ENCODE peak calls at places on chromosome 12, in eight cellular contexts. S is transverse colon, K is IMR-90, M is sigmoid colon, B is GM12878, Q is testis, W is esophagus squamous epithelium, V is K562. H is an unnamed sample.

GRCh38 chr12:58757422-58757821 is 162.9 kb downstream of the LRIG3 start:
- DNase-seq in V (no peak), M (no peak), S (no peak), K (peak), Q (no peak), W (no peak), B (no peak), H (no peak)

GRCh38 chr12:65858831-65859230 is 34.5 kb downstream of the HMGA2 start:
- DNase-seq in Q (no peak), K (peak), M (no peak), S (no peak), B (no peak), V (no peak), W (no peak), H (no peak)

GRCh38 chr12:67618303-67618702 is 30.2 kb upstream of the DYRK2 start:
- DNase-seq in M (no peak), W (no peak), K (no peak), V (no peak), S (no peak), B (no peak), Q (no peak), H (no peak)

GRCh38 chr12:87988534-87988933 is 40.7 kb downstream of the C12orf50 start:
- DNase-seq in K (no peak), V (no peak), S (no peak), Q (no peak), B (no peak), W (no peak), M (no peak), H (no peak)

GRCh38 chr12:52180971-52181628 is 10.7 kb downstream of the KRT80 start:
- DNase-seq in S (no peak), M (no peak), B (no peak), Q (no peak), V (no peak), W (no peak), K (peak), H (no peak)

GRCh38 chr12:19030180-19030579 is 99.4 kb upstream of the PLEKHA5 start:
- DNase-seq in W (no peak), Q (no peak), V (no peak), S (no peak), K (no peak), M (no peak), B (no peak), H (no peak)

GRCh38 chr12:105288311-105288996 is 42.0 kb upstream of the C12orf75 start:
- DNase-seq in M (no peak), W (no peak), B (no peak), K (no peak), Q (no peak), S (no peak), V (no peak), H (no peak)

GRCh38 chr12:52212701-52213540 is 20.1 kb upstream of the KRT7 start:
- DNase-seq in Q (no peak), B (no peak), V (no peak), W (no peak), K (no peak), S (no peak), M (peak), H (no peak)

GRCh38 chr12:84840356-84840755 is 72.2 kb downstream of the SLC6A15 start:
- DNase-seq in B (no peak), V (no peak), W (no peak), M (no peak), S (no peak), Q (no peak), K (no peak), H (no peak)

GRCh38 chr12:75548879-75549278 is 37.5 kb upstream of the KRR1 start:
- DNase-seq in Q (no peak), M (no peak), S (no peak), B (no peak), K (no peak), V (no peak), W (no peak), H (no peak)

GRCh38 chr12:6056406-6057211 is 67.9 kb downstream of the VWF start:
- DNase-seq in B (no peak), Q (no peak), K (no peak), S (no peak), M (no peak), W (no peak), V (peak), H (no peak)

GRCh38 chr12:21526721-21527345 is 737 bp downstream of the SPX start:
- DNase-seq in Q (no peak), K (no peak), V (no peak), S (no peak), M (no peak), W (no peak), B (no peak), H (no peak)

GRCh38 chr12:105072888-105073488 is 11.3 kb downstream of the ALDH1L2 start:
- DNase-seq in K (no peak), S (no peak), W (no peak), M (no peak), Q (no peak), V (no peak), B (no peak), H (no peak)

GRCh38 chr12:89084751-89085150 is 267.6 kb downstream of the DUSP6 start:
- DNase-seq in V (no peak), M (no peak), Q (no peak), S (no peak), K (peak), W (no peak), B (no peak), H (no peak)

GRCh38 chr12:45309826-45310626 is 94.1 kb downstream of the ANO6 start:
- DNase-seq in B (no peak), K (peak), V (no peak), Q (no peak), M (no peak), W (no peak), S (no peak), H (no peak)

GRCh38 chr12:41932470-41932991 is 212.1 kb downstream of the GXYLT1 start:
- DNase-seq in K (no peak), M (peak), B (no peak), V (peak), Q (peak), W (peak), S (peak), H (peak)

GRCh38 chr12:13817131-13817530 is 164.3 kb downstream of the GRIN2B start:
- DNase-seq in K (no peak), W (no peak), V (no peak), Q (no peak), B (no peak), S (no peak), M (no peak), H (no peak)

GRCh38 chr12:52020539-52021336 is 14.0 kb downstream of the TAMALIN start:
- DNase-seq in S (peak), V (peak), B (no peak), W (no peak), M (peak), Q (peak), K (peak), H (no peak)

GRCh38 chr12:102533483-102533882 is 53.1 kb upstream of the IGF1 start:
- DNase-seq in V (no peak), S (no peak), K (no peak), M (no peak), B (no peak), Q (no peak), W (no peak), H (no peak)

GRCh38 chr12:123126294-123127144 is 24.4 kb downstream of the PITPNM2 start:
- DNase-seq in Q (no peak), W (no peak), B (no peak), V (peak), M (peak), K (peak), S (no peak), H (peak)

GRCh38 chr12:56029166-56029519 is 8.3 kb downstream of the IKZF4 start:
- DNase-seq in S (no peak), W (no peak), V (no peak), K (peak), Q (no peak), M (no peak), B (no peak), H (no peak)

GRCh38 chr12:90826031-90826430 is 128.9 kb downstream of the CCER1 start:
- DNase-seq in S (no peak), M (no peak), B (no peak), W (no peak), Q (no peak), K (no peak), V (no peak), H (no peak)

GRCh38 chr12:130288201-130288600 is 49.5 kb upstream of the PIWIL1 start:
- DNase-seq in K (no peak), B (no peak), Q (no peak), S (no peak), W (no peak), V (no peak), M (no peak), H (no peak)

GRCh38 chr12:119695034-119695433 is 27.1 kb downstream of the PRKAB1 start:
- DNase-seq in K (no peak), Q (no peak), M (no peak), S (no peak), W (no peak), B (no peak), V (peak), H (no peak)

GRCh38 chr12:77571127-77571526 is 259.6 kb upstream of the NAV3 start:
- DNase-seq in W (no peak), M (no peak), V (no peak), Q (no peak), S (no peak), B (no peak), K (peak), H (no peak)

GRCh38 chr12:13000935-13001724 is 1.1 kb upstream of the HEBP1 start:
- DNase-seq in S (peak), Q (peak), M (peak), K (peak), W (peak), V (peak), B (no peak), H (peak)

GRCh38 chr12:110965574-110965973 is 45.2 kb upstream of the MYL2 start:
- DNase-seq in K (no peak), S (no peak), W (no peak), V (peak), B (no peak), Q (peak), M (no peak), H (no peak)

GRCh38 chr12:46005151-46005797 is 14.9 kb upstream of the SCAF11 start:
- DNase-seq in Q (no peak), B (no peak), S (no peak), K (peak), W (no peak), V (no peak), M (no peak), H (no peak)

GRCh38 chr12:26196424-26196722 is 1.0 kb downstream of the SSPN start:
- DNase-seq in B (no peak), S (no peak), V (no peak), W (no peak), K (peak), Q (peak), M (no peak), H (no peak)

GRCh38 chr12:100716949-100717732 is 77.4 kb upstream of the ANO4 start:
- DNase-seq in S (no peak), V (no peak), B (no peak), K (no peak), W (no peak), Q (no peak), M (no peak), H (no peak)

GRCh38 chr12:122641976-122642375 is 61.2 kb downstream of the HCAR2 start:
- DNase-seq in V (no peak), Q (no peak), M (no peak), W (no peak), S (no peak), K (peak), B (no peak), H (no peak)

GRCh38 chr12:89450922-89451321 is 73.7 kb downstream of the GALNT4 start:
- DNase-seq in K (peak), M (no peak), V (no peak), S (no peak), Q (no peak), B (no peak), W (no peak), H (no peak)

GRCh38 chr12:99959549-99960170 is 25.1 kb downstream of the ANKS1B start:
- DNase-seq in K (no peak), S (no peak), W (no peak), M (no peak), V (no peak), Q (no peak), B (no peak), H (no peak)

GRCh38 chr12:5379737-5380496 is 52.0 kb upstream of the NTF3 start:
- DNase-seq in K (no peak), B (peak), M (no peak), Q (no peak), V (no peak), W (no peak), S (no peak), H (no peak)

GRCh38 chr12:95591731-95592130 is 40.5 kb upstream of the USP44 start:
- DNase-seq in Q (no peak), V (no peak), B (no peak), M (no peak), S (no peak), K (peak), W (no peak), H (no peak)

GRCh38 chr12:64798165-64798564 is 26.3 kb upstream of the TBC1D30 start:
- DNase-seq in K (no peak), B (no peak), M (no peak), Q (no peak), W (no peak), S (no peak), V (no peak), H (no peak)

GRCh38 chr12:46160081-46160980 is 108.5 kb downstream of the SLC38A1 start:
- DNase-seq in B (no peak), M (peak), S (no peak), Q (peak), V (no peak), W (no peak), K (peak), H (peak)

GRCh38 chr12:54579258-54579657 is 9.2 kb downstream of the PPP1R1A start:
- DNase-seq in K (no peak), S (no peak), B (no peak), V (no peak), M (no peak), W (no peak), Q (no peak), H (no peak)
- H3K27ac ChIP-seq in K (no peak), S (no peak), B (no peak), V (no peak), M (no peak), W (no peak), Q (no peak), H (no peak)

GRCh38 chr12:53601296-53601847 is 24.8 kb downstream of the ATF7 start:
- DNase-seq in Q (no peak), W (no peak), B (no peak), K (no peak), M (no peak), V (no peak), S (no peak), H (no peak)
- TF ChIP-seq CTCF in Q (no peak), W (no peak), B (no peak), K (no peak), M (no peak), V (no peak), S (no peak), H (no peak)

GRCh38 chr12:9113987-9114309 is 1.8 kb downstream of the A2M start:
- DNase-seq in S (no peak), V (no peak), M (no peak), B (no peak), Q (no peak), W (no peak), K (no peak), H (no peak)
- TF ChIP-seq POLR2A in S (no peak), V (no peak), M (no peak), B (no peak), Q (no peak), W (no peak), K (no peak), H (no peak)

DNA sequence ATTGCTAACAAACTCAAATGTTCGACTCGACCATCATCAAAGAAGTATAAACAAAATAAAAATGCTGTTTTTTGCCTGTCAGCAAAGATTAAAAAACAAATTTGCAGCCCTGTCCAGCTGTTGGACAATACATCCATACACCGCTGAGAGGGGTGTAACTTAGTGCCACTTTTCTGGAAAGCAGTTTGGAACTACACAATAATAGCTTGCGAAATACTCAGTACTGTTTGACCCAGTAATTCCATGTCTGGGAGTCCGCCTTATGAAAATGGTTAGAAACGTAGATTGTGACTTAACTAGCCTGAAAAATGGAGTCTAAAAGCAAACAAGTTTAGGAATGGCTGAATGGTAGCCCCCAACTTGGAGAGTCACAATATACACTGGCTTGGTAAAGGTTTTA is 6.4 kb downstream of the USP30 start:
- DNase-seq in B (no peak), K (no peak), Q (no peak), M (no peak), W (no peak), V (no peak), S (no peak), H (no peak)
- H3K27ac ChIP-seq in B (no peak), K (no peak), Q (no peak), M (no peak), W (no peak), V (no peak), S (no peak), H (no peak)

GRCh38 chr12:125549836-125550235 is 484.6 kb downstream of the AACS start:
- DNase-seq in V (peak), K (no peak), B (no peak), S (no peak), W (no peak), M (no peak), Q (no peak), H (no peak)
- TF ChIP-seq CTCF in V (peak), K (no peak), B (peak), S (no peak), W (no peak), M (no peak), Q (no peak), H (no peak)

DNA sequence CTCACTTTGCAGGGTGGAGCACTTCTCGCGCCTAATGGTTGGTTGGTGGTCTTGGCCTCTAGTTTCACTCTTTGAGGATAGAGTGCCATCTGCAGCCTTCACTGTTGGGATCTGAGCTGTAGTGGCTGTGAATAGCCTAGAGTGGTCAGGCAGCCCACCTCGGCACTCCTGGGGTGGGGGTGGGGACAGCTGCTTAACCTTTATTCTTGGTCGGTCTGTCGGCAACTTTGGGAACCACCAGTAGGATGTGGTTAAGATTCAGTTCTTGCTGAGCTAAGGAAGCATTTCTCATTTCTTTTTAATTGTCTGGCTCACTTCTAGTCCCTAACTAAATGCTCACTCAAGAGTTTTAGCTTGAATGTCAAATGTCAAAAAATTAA is 21.1 kb downstream of the TMBIM6 start:
- DNase-seq in V (no peak), K (no peak), B (no peak), Q (no peak), W (no peak), S (no peak), M (no peak), H (no peak)
- TF ChIP-seq POLR2A in V (no peak), K (no peak), B (no peak), Q (no peak), W (no peak), S (no peak), M (no peak), H (no peak)

GRCh38 chr12:93778306-93778705 is 101.1 kb downstream of the CRADD start:
- DNase-seq in V (no peak), Q (peak), W (no peak), B (no peak), M (peak), K (peak), S (no peak), H (peak)
- H3K27ac ChIP-seq in V (no peak), Q (peak), W (peak), B (no peak), M (peak), K (peak), S (peak), H (peak)

GRCh38 chr12:32261638-32262037 is 137.7 kb upstream of the FGD4 start:
- DNase-seq in Q (no peak), K (no peak), B (no peak), V (peak), S (no peak), W (no peak), M (no peak), H (no peak)
- TF ChIP-seq CTCF in Q (no peak), K (peak), B (peak), V (peak), S (no peak), W (no peak), M (no peak), H (no peak)

DNA sequence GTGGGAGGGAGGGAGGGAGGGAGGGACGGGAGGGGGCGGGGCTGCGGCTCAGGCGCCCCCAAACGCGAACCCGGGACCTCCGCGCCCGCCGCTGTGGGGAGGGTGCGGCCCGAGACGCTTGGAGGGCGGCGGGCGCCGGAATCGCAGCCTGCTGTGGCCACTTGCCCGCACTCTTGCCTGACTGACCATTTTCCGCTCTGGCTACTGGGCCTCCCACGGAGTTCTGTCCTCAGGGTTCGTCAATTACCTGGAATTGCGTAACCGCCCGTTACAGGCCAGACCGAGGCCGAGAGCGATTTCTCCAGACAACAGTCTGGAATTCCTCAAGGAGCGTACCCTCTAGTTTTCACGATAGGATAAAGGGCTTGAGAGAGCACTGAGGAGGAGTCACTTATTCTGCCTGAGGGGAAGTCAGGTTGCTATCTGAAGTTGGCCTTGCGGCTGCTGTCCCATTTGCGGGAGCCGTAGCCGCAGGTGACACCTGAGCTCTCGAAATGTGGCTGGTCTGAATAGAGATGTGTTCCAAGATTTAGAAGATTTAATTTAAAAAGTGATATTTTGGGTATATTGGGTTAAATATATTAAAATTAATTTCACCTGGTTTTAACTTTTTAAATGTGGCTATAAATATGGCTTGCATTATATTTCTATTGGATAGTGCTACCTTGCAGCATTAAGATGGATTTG is 446 bp upstream of the ZNF641 start:
- DNase-seq in M (peak), K (peak), Q (peak), W (no peak), V (no peak), S (peak), B (no peak), H (peak)
- TF ChIP-seq POLR2A in M (no peak), K (peak), Q (no peak), W (no peak), V (peak), S (no peak), B (no peak), H (no peak)

DNA sequence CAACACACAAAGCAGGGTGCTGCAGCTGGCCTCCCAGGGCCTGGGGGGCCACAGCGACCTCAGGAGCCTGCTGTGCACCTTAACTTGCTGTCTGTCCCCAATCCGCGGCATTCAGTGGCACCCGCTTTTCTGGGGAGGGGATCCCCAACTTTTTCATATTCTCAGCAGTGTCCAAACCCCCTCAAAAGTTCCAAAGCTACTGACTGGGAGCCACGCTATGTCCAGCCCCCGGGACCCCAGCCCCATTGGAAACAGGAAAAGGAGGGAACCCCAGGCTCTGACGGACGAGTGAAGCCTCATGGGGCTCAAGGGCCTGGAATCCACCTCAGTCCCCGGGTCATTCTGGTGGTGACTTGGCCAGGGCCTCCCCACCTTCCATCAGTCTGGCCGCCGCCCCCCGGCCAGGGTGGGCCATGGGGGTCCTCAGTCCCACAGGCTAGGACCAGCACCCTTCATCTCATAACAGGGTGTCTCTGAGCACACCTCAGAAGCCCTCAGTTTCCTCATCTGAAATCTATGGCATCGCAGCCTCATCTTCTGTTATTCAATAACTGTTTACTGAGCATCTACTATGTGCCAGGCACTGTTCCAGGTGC is 127.3 kb downstream of the NCOR2 start:
- DNase-seq in Q (no peak), K (no peak), W (no peak), S (no peak), V (no peak), B (no peak), M (no peak), H (no peak)
- H3K27ac ChIP-seq in Q (peak), K (peak), W (no peak), S (peak), V (no peak), B (no peak), M (no peak), H (peak)